ENCODE peak calls at places on chromosomes 4 and X, in six cellular contexts. B, U, L, I, D and T are unnamed samples.

GRCh38 chr4:74874785-74875367 is 58.0 kb upstream of the PARM1 start:
- DNase-seq in B (peak; percentile 84), D (peak; percentile 79), U (peak; percentile 58), L (peak; percentile 31), I (no peak), T (peak; percentile 92)

GRCh38 chr4:17163156-17163555 is 264.7 kb upstream of the LDB2 start:
- DNase-seq in I (no peak), L (no peak), B (no peak), U (no peak), D (no peak), T (no peak)

GRCh38 chr4:155676430-155676825 is 9.8 kb downstream of the GUCY1A1 start:
- DNase-seq in U (peak; percentile 12), I (no peak), D (peak; percentile 60), B (no peak), L (no peak), T (peak; percentile 11)

GRCh38 chr4:4289055-4289454 is 899 bp downstream of the LYAR start:
- DNase-seq in D (no peak), I (no peak), U (no peak), L (no peak), B (no peak), T (no peak)

GRCh38 chr4:10180927-10181744 is 64.5 kb upstream of the WDR1 start:
- DNase-seq in B (peak; percentile 51), L (no peak), I (no peak), D (no peak), U (no peak), T (peak; percentile 60)

GRCh38 chr4:53671757-53672156 is 80.5 kb upstream of the LNX1 start:
- DNase-seq in B (no peak), I (no peak), L (no peak), D (no peak), U (no peak), T (no peak)

GRCh38 chr4:168765726-168766125 is 244.3 kb downstream of the CBR4 start:
- DNase-seq in L (no peak), D (no peak), B (peak; percentile 38), U (no peak), I (no peak), T (no peak)

GRCh38 chr4:91502365-91502764 is 801.4 kb upstream of the GRID2 start:
- DNase-seq in U (no peak), B (no peak), D (peak; percentile 4), I (no peak), L (no peak), T (peak; percentile 9)

GRCh38 chrX:26442340-26442739 is 226.4 kb downstream of the MAGEB5 start:
- DNase-seq in L (no peak), B (peak; percentile 26), D (no peak), I (no peak), U (peak; percentile 0), T (no peak)

GRCh38 chrX:136878423-136878822 is 2.1 kb downstream of the RBMX start:
- DNase-seq in I (no peak), U (no peak), L (no peak), D (no peak), B (no peak), T (no peak)

GRCh38 chrX:136880452-136881013 is at the start of gene RBMX:
- DNase-seq in D (peak; percentile 94), I (peak; percentile 86), U (peak; percentile 92), B (peak; percentile 93), L (peak; percentile 86), T (peak; percentile 92)

GRCh38 chrX:136879001-136879667 is 1.4 kb downstream of the RBMX start:
- DNase-seq in B (no peak), I (no peak), U (no peak), D (peak; percentile 32), L (no peak), T (no peak)

GRCh38 chrX:136880003-136880451 is 498 bp downstream of the RBMX start:
- DNase-seq in I (peak; percentile 47), L (no peak), D (peak; percentile 37), B (no peak), U (no peak), T (peak; percentile 65)
- H2AFZ ChIP-seq in I (no peak overlapping the region), L (no peak overlapping the region), D (no peak overlapping the region), B (peak overlapping the region; percentile 83), U (no peak overlapping the region), T (no peak overlapping the region)

GRCh38 chrX:6199519-6199918 is 29.1 kb downstream of the NLGN4X start:
- DNase-seq in D (no peak), I (no peak), U (no peak), L (no peak), B (no peak), T (no peak)
- H3K23ac ChIP-seq in D (no peak overlapping the region), I (no peak overlapping the region), U (no peak overlapping the region), L (no peak overlapping the region), B (no peak overlapping the region), T (no peak overlapping the region)

DNA sequence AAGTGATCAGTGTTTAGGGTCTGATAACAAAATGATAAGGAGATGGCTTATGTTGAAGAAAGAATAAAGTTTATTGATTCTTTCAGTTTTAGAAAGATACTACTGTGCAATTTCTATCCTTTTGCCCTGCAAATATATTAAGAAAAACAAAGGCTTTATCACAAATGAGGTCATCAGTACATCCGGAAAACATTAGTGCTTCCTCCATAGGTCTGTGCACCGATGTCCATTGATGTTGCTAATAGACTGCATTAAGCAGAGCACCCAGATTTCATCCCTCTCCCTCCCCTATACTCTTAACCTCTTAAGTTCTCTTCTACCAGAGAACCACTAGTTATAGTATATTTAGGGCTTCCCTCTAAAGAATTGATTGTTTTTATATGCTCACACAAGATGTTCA is 53.7 kb upstream of the HHIP start:
- DNase-seq in L (no peak), U (no peak), B (no peak), I (no peak), D (no peak), T (no peak)
- H2AFZ ChIP-seq in L (no peak overlapping the region), U (no peak overlapping the region), B (no peak overlapping the region), I (no peak overlapping the region), D (no peak overlapping the region), T (no peak overlapping the region)

GRCh38 chrX:37961118-37961517 is 45.2 kb upstream of the SYTL5 start:
- DNase-seq in D (no peak), I (no peak), L (no peak), U (no peak), B (no peak), T (no peak)
- H3K23ac ChIP-seq in D (no peak overlapping the region), I (no peak overlapping the region), L (no peak overlapping the region), U (no peak overlapping the region), B (no peak overlapping the region), T (no peak overlapping the region)

GRCh38 chr4:78827191-78827590 is 51.0 kb downstream of the BMP2K start:
- DNase-seq in U (no peak), I (no peak), L (no peak), D (no peak), B (no peak), T (peak; percentile 96)
- H2AFZ ChIP-seq in U (no peak overlapping the region), I (no peak overlapping the region), L (no peak overlapping the region), D (no peak overlapping the region), B (no peak overlapping the region), T (no peak overlapping the region)

DNA sequence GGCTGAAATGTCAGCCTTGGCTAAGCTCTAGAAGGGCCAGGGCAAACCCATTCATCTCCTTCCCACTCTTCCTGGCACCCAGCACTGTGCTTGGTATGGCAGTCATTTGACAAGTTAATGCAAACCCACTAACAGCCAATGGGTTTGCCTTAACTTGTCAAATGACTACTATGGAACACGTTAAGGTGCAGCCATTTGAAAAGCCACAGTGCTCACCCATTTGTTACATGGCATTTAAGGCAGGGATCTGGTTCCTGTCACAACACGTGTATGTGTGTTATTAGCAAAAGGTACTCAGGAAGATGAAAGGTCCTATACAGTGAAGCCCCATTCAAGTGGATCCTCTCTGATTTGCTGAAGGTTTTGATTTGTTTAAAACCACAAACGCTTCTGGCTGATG is 7.2 kb downstream of the CRMP1 start:
- DNase-seq in D (no peak), L (no peak), B (no peak), U (no peak), I (no peak), T (no peak)
- H3K23ac ChIP-seq in D (no peak overlapping the region), L (no peak overlapping the region), B (no peak overlapping the region), U (no peak overlapping the region), I (no peak overlapping the region), T (no peak overlapping the region)

DNA sequence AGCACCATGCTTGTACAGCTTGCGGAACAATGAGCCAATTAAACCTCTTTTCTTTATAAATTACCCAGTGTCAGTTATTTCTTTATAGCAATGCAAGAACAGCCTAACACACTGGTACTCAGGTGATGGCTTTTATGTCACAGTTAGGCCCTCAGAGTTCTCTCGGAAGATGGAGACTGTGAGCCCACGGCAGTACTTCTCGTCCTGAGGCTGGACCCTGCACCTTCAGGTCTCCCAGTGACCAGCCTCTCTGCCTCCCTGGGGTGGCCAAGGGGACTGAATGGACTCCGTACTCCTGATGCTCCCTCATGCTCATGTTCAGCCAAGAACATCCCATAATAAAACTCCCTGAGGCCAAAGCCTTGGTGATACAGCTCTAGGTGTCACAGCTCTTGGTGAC is 25.0 kb upstream of the PDLIM3 start:
- DNase-seq in U (no peak), L (no peak), I (no peak), D (no peak), B (no peak), T (no peak)
- H2AFZ ChIP-seq in U (peak overlapping the region; percentile 36), L (no peak overlapping the region), I (peak overlapping the region; percentile 2), D (no peak overlapping the region), B (peak overlapping the region; percentile 25), T (no peak overlapping the region)

GRCh38 chrX:14030248-14030592 is 528 bp upstream of the GEMIN8 start:
- DNase-seq in D (peak; percentile 52), I (no peak), L (no peak), B (peak; percentile 64), U (no peak), T (no peak)

GRCh38 chrX:14029425-14030247 is at the start of gene GEMIN8:
- DNase-seq in D (peak; percentile 90), B (peak; percentile 91), L (peak; percentile 84), I (peak; percentile 85), U (peak; percentile 77), T (peak; percentile 76)

GRCh38 chrX:14027511-14028019 is 2.1 kb downstream of the GEMIN8 start:
- DNase-seq in L (no peak), I (no peak), B (peak; percentile 86), D (peak; percentile 22), U (no peak), T (no peak)

GRCh38 chrX:14028473-14028872 is 1.2 kb downstream of the GEMIN8 start:
- DNase-seq in B (no peak), L (no peak), U (no peak), I (no peak), D (no peak), T (no peak)

GRCh38 chrX:14029039-14029424 is 660 bp downstream of the GEMIN8 start:
- DNase-seq in B (no peak), I (no peak), U (peak; percentile 5), D (peak; percentile 12), L (no peak), T (peak; percentile 1)
- H3K23ac ChIP-seq in B (peak overlapping the region; percentile 74), I (no peak overlapping the region), U (no peak overlapping the region), D (no peak overlapping the region), L (no peak overlapping the region), T (no peak overlapping the region)

GRCh38 chr4:48305508-48305907 is 35.8 kb upstream of the SLAIN2 start:
- DNase-seq in L (no peak), B (no peak), D (no peak), U (no peak), I (no peak), T (no peak)
- H2AFZ ChIP-seq in L (no peak overlapping the region), B (no peak overlapping the region), D (no peak overlapping the region), U (no peak overlapping the region), I (no peak overlapping the region), T (no peak overlapping the region)